ENCODE peak calls at places on chromosomes 13 and 19, in eight cellular contexts. B is heart left ventricle, T is ELR, W is SK-N-MC, I is mesenchymal stem cell, O is cardiac muscle cell, J is nephron progenitor cell, F is NCI-H1105 treated with DMSO at 0.1 percent for 48 hours. D is an unnamed sample.
A peak's percentile ranks its signal among the peaks of the same experiment; 100 is the strongest.

GRCh38 chr13:110555601-110556223 is 5.8 kb downstream of the RAB20 start:
- DNase-seq in B (no peak), T (no peak), W (no peak), I (no peak), O (no peak), J (no peak), F (no peak), D (no peak)

GRCh38 chr13:47337781-47338507 is 441.1 kb upstream of the HTR2A start:
- DNase-seq in B (no peak), T (peak; percentile 53), W (no peak), I (peak; percentile 80), O (peak; percentile 58), J (peak; percentile 3), F (no peak), D (no peak)

GRCh38 chr13:46126074-46126473 is 21.2 kb upstream of the CPB2 start:
- DNase-seq in B (no peak), T (no peak), W (no peak), I (no peak), O (no peak), J (no peak), F (no peak), D (no peak)

GRCh38 chr19:51001495-51001894 is at the start of gene KLK8:
- DNase-seq in B (no peak), T (no peak), W (no peak), I (no peak), O (no peak), J (no peak), F (no peak), D (no peak)

GRCh38 chr13:79455331-79455730 is 25.6 kb upstream of the NDFIP2 start:
- DNase-seq in B (no peak), T (peak; percentile 57), W (no peak), I (no peak), O (peak; percentile 16), J (no peak), F (no peak), D (no peak)

GRCh38 chr19:510606-511100 is 3.4 kb downstream of the TPGS1 start:
- DNase-seq in B (peak; percentile 86), T (peak; percentile 87), W (no peak), I (peak; percentile 93), O (peak; percentile 91), J (peak; percentile 94), F (peak; percentile 83), D (peak; percentile 84)

GRCh38 chr19:13738073-13738472 is 26.2 kb upstream of the MRI1 start:
- DNase-seq in B (no peak), T (no peak), W (no peak), I (no peak), O (no peak), J (no peak), F (no peak), D (no peak)

GRCh38 chr19:46366620-46367277 is 19.9 kb downstream of the PPP5C start:
- DNase-seq in B (no peak), T (no peak), W (no peak), I (no peak), O (no peak), J (no peak), F (no peak), D (no peak)

GRCh38 chr19:14139944-14140343 is 3.6 kb upstream of the ASF1B start:
- DNase-seq in B (no peak), T (peak; percentile 28), W (no peak), I (peak; percentile 87), O (peak; percentile 41), J (no peak), F (no peak), D (no peak)

GRCh38 chr13:23202383-23202782 is 21.6 kb downstream of the SGCG start:
- DNase-seq in B (no peak), T (no peak), W (no peak), I (no peak), O (no peak), J (no peak), F (no peak), D (no peak)

D was measured in left cardiac atrium.